ENCODE peak calls at places on chromosomes 16 and 17, in eight cellular contexts. V is stimulated activated CD4-positive, alpha-beta T cell treated with anti-CD3 and anti-CD28 coated beads, Interleukin-15, amount 100 ng/mL, for 1 hour; P is omental fat pad; A is GDM1; C is thoracic aorta; Y is ACHN; T is Right ventricle myocardium superior; L is NCI-H446 treated with DMSO at 0.1 percent for 48 hours. R is an unnamed sample.
A peak's percentile ranks its signal among the peaks of the same experiment; 100 is the strongest.

GRCh38 chr17:36151891-36152638 is 24.4 kb downstream of the TBC1D3B start:
- DNase-seq in L (no peak), A (no peak), Y (no peak), C (no peak), P (no peak), T (no peak), V (no peak), R (no peak)

GRCh38 chr17:80478487-80479245 is 2.3 kb upstream of the NPTX1 start:
- DNase-seq in Y (no peak), A (no peak), T (no peak), C (no peak), P (no peak), L (no peak), V (no peak), R (no peak)

GRCh38 chr16:50299508-50300105 is 33.3 kb downstream of the ADCY7 start:
- DNase-seq in L (no peak), T (peak; percentile 30), V (no peak), P (no peak), C (no peak), A (no peak), Y (no peak), R (no peak)

GRCh38 chr16:77951788-77952187 is 70.6 kb upstream of the CLEC3A start:
- DNase-seq in C (no peak), P (no peak), A (no peak), L (no peak), T (no peak), Y (peak; percentile 39), V (no peak), R (peak; percentile 65)

GRCh38 chr17:8109669-8110455 is 8.5 kb downstream of the ALOXE3 start:
- DNase-seq in P (peak; percentile 40), C (no peak), Y (peak; percentile 57), L (no peak), T (peak; percentile 70), V (peak; percentile 77), A (no peak), R (no peak)

GRCh38 chr16:84357191-84357651 is 11.1 kb upstream of the ATP2C2 start:
- DNase-seq in T (no peak), L (no peak), Y (peak; percentile 20), V (no peak), C (no peak), P (no peak), A (no peak), R (no peak)

GRCh38 chr17:36913132-36913531 is 24.1 kb upstream of the LHX1 start:
- DNase-seq in C (no peak), V (no peak), A (no peak), T (no peak), P (no peak), Y (no peak), L (no peak), R (no peak)

GRCh38 chr16:24729967-24730815 is 740 bp downstream of the TNRC6A start:
- DNase-seq in C (no peak), A (no peak), P (no peak), V (no peak), T (peak; percentile 45), Y (peak; percentile 28), L (no peak), R (no peak)

GRCh38 chr17:33225509-33225908 is 67.6 kb downstream of the ASIC2 start:
- DNase-seq in P (no peak), V (no peak), T (peak; percentile 52), Y (no peak), A (no peak), L (no peak), C (no peak), R (no peak)

GRCh38 chr17:17035490-17035889 is 6.8 kb upstream of the MPRIP start:
- DNase-seq in A (no peak), V (no peak), Y (no peak), P (no peak), C (no peak), L (no peak), T (no peak), R (no peak)

GRCh38 chr16:74570412-74571301 is 36.3 kb downstream of the GLG1 start:
- DNase-seq in A (no peak), T (no peak), C (no peak), Y (no peak), L (no peak), V (no peak), P (no peak), R (no peak)

GRCh38 chr17:20979792-20980083 is 63.1 kb downstream of the USP22 start:
- DNase-seq in L (no peak), P (no peak), Y (no peak), V (no peak), C (no peak), A (no peak), T (no peak), R (no peak)

GRCh38 chr17:75753514-75754377 is 11.2 kb downstream of the GALK1 start:
- DNase-seq in A (peak; percentile 29), P (no peak), L (no peak), T (peak; percentile 87), V (peak; percentile 51), Y (peak; percentile 78), C (no peak), R (no peak)

R was measured in NCI-H524 treated with DMSO at 0.1 percent for 48 hours.